ENCODE peak calls at places on chromosomes 12 and 14, in eight cellular contexts. One of them, this sample, is unnamed.

GRCh38 chr14:91315844-91316267 is 71.4 kb upstream of the GPR68 start:
- DNase-seq in heart left ventricle: peak
- DNase-seq in lung: no peak
- DNase-seq in CD8-positive, alpha-beta memory T cell: peak
- DNase-seq in IMR-90: no peak
- DNase-seq in BJ: no peak
- DNase-seq in bronchial epithelial cell: no peak
- DNase-seq in AG09309: no peak
- DNase-seq in this sample: no peak

GRCh38 chr12:89893972-89894706 is 185.5 kb upstream of the ATP2B1 start:
- DNase-seq in bronchial epithelial cell: peak
- DNase-seq in BJ: peak
- DNase-seq in lung: no peak
- DNase-seq in AG09309: peak
- DNase-seq in IMR-90: peak
- DNase-seq in CD8-positive, alpha-beta memory T cell: no peak
- DNase-seq in heart left ventricle: no peak
- DNase-seq in this sample: no peak

GRCh38 chr12:53066594-53066978 is 12.6 kb downstream of the SPRYD3 start:
- DNase-seq in heart left ventricle: no peak
- DNase-seq in bronchial epithelial cell: no peak
- DNase-seq in IMR-90: no peak
- DNase-seq in AG09309: no peak
- DNase-seq in CD8-positive, alpha-beta memory T cell: no peak
- DNase-seq in BJ: no peak
- DNase-seq in lung: no peak
- DNase-seq in this sample: no peak

GRCh38 chr12:108253540-108253939 is 85.6 kb downstream of the CMKLR1 start:
- DNase-seq in lung: no peak
- DNase-seq in AG09309: no peak
- DNase-seq in BJ: no peak
- DNase-seq in IMR-90: no peak
- DNase-seq in heart left ventricle: no peak
- DNase-seq in CD8-positive, alpha-beta memory T cell: no peak
- DNase-seq in bronchial epithelial cell: no peak
- DNase-seq in this sample: no peak

GRCh38 chr14:56175773-56176172 is 57.6 kb downstream of the PELI2 start:
- DNase-seq in bronchial epithelial cell: no peak
- DNase-seq in AG09309: no peak
- DNase-seq in IMR-90: no peak
- DNase-seq in heart left ventricle: no peak
- DNase-seq in BJ: no peak
- DNase-seq in lung: no peak
- DNase-seq in CD8-positive, alpha-beta memory T cell: no peak
- DNase-seq in this sample: no peak

GRCh38 chr12:65339161-65339560 is 60.7 kb downstream of the MSRB3 start:
- DNase-seq in bronchial epithelial cell: no peak
- DNase-seq in AG09309: no peak
- DNase-seq in CD8-positive, alpha-beta memory T cell: no peak
- DNase-seq in heart left ventricle: no peak
- DNase-seq in lung: no peak
- DNase-seq in BJ: no peak
- DNase-seq in IMR-90: no peak
- DNase-seq in this sample: no peak

GRCh38 chr12:84594157-84594556 is 318.4 kb downstream of the SLC6A15 start:
- DNase-seq in BJ: no peak
- DNase-seq in bronchial epithelial cell: no peak
- DNase-seq in heart left ventricle: no peak
- DNase-seq in AG09309: no peak
- DNase-seq in CD8-positive, alpha-beta memory T cell: no peak
- DNase-seq in IMR-90: no peak
- DNase-seq in lung: no peak
- DNase-seq in this sample: no peak

GRCh38 chr14:99647407-99647806 is 2.5 kb downstream of the HHIPL1 start:
- DNase-seq in lung: no peak
- DNase-seq in AG09309: no peak
- DNase-seq in BJ: no peak
- DNase-seq in CD8-positive, alpha-beta memory T cell: no peak
- DNase-seq in heart left ventricle: no peak
- DNase-seq in IMR-90: peak
- DNase-seq in bronchial epithelial cell: no peak
- DNase-seq in this sample: no peak

GRCh38 chr12:115646210-115646609 is 631.3 kb downstream of the MED13L start:
- DNase-seq in heart left ventricle: no peak
- DNase-seq in IMR-90: no peak
- DNase-seq in bronchial epithelial cell: no peak
- DNase-seq in BJ: no peak
- DNase-seq in CD8-positive, alpha-beta memory T cell: no peak
- DNase-seq in AG09309: no peak
- DNase-seq in lung: no peak
- DNase-seq in this sample: no peak

GRCh38 chr12:120640840-120641833 is 711 bp downstream of the CABP1 start:
- DNase-seq in bronchial epithelial cell: peak
- DNase-seq in AG09309: no peak
- DNase-seq in BJ: no peak
- DNase-seq in lung: peak
- DNase-seq in heart left ventricle: peak
- DNase-seq in CD8-positive, alpha-beta memory T cell: peak
- DNase-seq in IMR-90: peak
- DNase-seq in this sample: no peak

GRCh38 chr12:2013527-2014223 is 9.4 kb upstream of the DCP1B start:
- DNase-seq in IMR-90: peak
- DNase-seq in CD8-positive, alpha-beta memory T cell: no peak
- DNase-seq in BJ: no peak
- DNase-seq in bronchial epithelial cell: no peak
- DNase-seq in lung: no peak
- DNase-seq in AG09309: no peak
- DNase-seq in heart left ventricle: peak
- DNase-seq in this sample: no peak

GRCh38 chr12:32681272-32681671 is 2.2 kb downstream of the DNM1L start:
- DNase-seq in heart left ventricle: no peak
- DNase-seq in bronchial epithelial cell: no peak
- DNase-seq in IMR-90: no peak
- DNase-seq in BJ: no peak
- DNase-seq in AG09309: no peak
- DNase-seq in CD8-positive, alpha-beta memory T cell: no peak
- DNase-seq in lung: no peak
- DNase-seq in this sample: no peak
- H3K4me3 ChIP-seq in heart left ventricle: no peak
- H3K4me3 ChIP-seq in bronchial epithelial cell: no peak
- H3K4me3 ChIP-seq in IMR-90: no peak
- H3K4me3 ChIP-seq in BJ: no peak
- H3K4me3 ChIP-seq in AG09309: no peak
- H3K4me3 ChIP-seq in CD8-positive, alpha-beta memory T cell: no peak
- H3K4me3 ChIP-seq in lung: no peak
- H3K4me3 ChIP-seq in this sample: no peak

GRCh38 chr14:68950111-68950510 is 29.0 kb downstream of the ACTN1 start:
- DNase-seq in lung: no peak
- DNase-seq in heart left ventricle: peak
- DNase-seq in AG09309: no peak
- DNase-seq in IMR-90: peak
- DNase-seq in BJ: no peak
- DNase-seq in bronchial epithelial cell: peak
- DNase-seq in CD8-positive, alpha-beta memory T cell: no peak
- DNase-seq in this sample: peak

GRCh38 chr14:68952544-68953535 is 26.3 kb downstream of the ACTN1 start:
- DNase-seq in heart left ventricle: peak
- DNase-seq in BJ: peak
- DNase-seq in CD8-positive, alpha-beta memory T cell: no peak
- DNase-seq in lung: no peak
- DNase-seq in bronchial epithelial cell: no peak
- DNase-seq in AG09309: no peak
- DNase-seq in IMR-90: peak
- DNase-seq in this sample: peak

GRCh38 chr14:68951051-68951797 is 27.9 kb downstream of the ACTN1 start:
- DNase-seq in CD8-positive, alpha-beta memory T cell: no peak
- DNase-seq in heart left ventricle: peak
- DNase-seq in IMR-90: peak
- DNase-seq in bronchial epithelial cell: peak
- DNase-seq in lung: peak
- DNase-seq in AG09309: peak
- DNase-seq in BJ: peak
- DNase-seq in this sample: peak

GRCh38 chr14:68949236-68949965 is 29.7 kb downstream of the ACTN1 start:
- DNase-seq in lung: no peak
- DNase-seq in CD8-positive, alpha-beta memory T cell: no peak
- DNase-seq in IMR-90: no peak
- DNase-seq in bronchial epithelial cell: peak
- DNase-seq in BJ: no peak
- DNase-seq in heart left ventricle: peak
- DNase-seq in AG09309: no peak
- DNase-seq in this sample: no peak

GRCh38 chr14:68951800-68952540 is 27.1 kb downstream of the ACTN1 start:
- DNase-seq in BJ: no peak
- DNase-seq in IMR-90: no peak
- DNase-seq in lung: no peak
- DNase-seq in AG09309: no peak
- DNase-seq in CD8-positive, alpha-beta memory T cell: no peak
- DNase-seq in bronchial epithelial cell: peak
- DNase-seq in heart left ventricle: peak
- DNase-seq in this sample: no peak
- H3K4me3 ChIP-seq in BJ: no peak
- H3K4me3 ChIP-seq in IMR-90: no peak
- H3K4me3 ChIP-seq in lung: no peak
- H3K4me3 ChIP-seq in AG09309: no peak
- H3K4me3 ChIP-seq in CD8-positive, alpha-beta memory T cell: no peak
- H3K4me3 ChIP-seq in bronchial epithelial cell: no peak
- H3K4me3 ChIP-seq in heart left ventricle: peak
- H3K4me3 ChIP-seq in this sample: no peak

DNA sequence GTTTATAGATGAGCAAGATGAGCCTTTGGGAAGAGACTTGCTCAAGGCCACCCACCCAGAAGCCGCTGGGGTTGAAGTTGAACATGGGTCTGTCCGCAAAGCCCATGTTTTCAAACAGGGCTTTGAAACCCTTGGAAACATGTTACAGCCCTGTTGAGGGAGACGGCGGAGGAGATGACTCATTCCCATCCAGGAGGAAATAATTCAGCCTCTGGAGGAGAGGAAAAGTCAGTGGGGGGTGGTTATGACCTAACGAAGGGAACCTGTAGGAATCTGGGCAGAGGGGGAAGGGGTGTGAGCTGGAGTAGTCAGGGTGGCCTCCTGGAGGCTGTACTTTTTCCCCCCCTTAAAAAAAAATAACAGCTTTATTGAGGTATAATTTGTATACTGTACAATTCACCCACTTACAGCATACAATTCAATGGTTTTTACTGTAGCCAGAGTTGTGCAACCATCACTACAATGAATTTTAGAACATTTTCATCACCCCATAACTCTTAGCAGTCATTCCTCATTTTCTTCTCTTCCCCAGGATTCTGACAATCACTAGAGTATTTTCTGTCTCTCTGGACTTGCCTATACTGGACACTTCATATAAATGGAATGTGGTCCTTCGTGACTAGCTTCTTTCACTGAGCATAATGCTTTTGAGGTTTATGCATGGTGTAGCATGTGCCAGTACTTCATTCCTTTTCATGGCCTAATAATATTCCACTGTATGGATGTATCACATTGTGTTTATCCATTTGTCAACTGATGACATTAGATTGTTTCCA is 1.9 kb upstream of the RIN3 start:
- DNase-seq in lung: peak
- DNase-seq in BJ: peak
- DNase-seq in IMR-90: peak
- DNase-seq in bronchial epithelial cell: peak
- DNase-seq in heart left ventricle: no peak
- DNase-seq in AG09309: peak
- DNase-seq in CD8-positive, alpha-beta memory T cell: no peak
- DNase-seq in this sample: peak
- H3K4me3 ChIP-seq in lung: no peak
- H3K4me3 ChIP-seq in BJ: no peak
- H3K4me3 ChIP-seq in IMR-90: no peak
- H3K4me3 ChIP-seq in bronchial epithelial cell: no peak
- H3K4me3 ChIP-seq in heart left ventricle: no peak
- H3K4me3 ChIP-seq in AG09309: no peak
- H3K4me3 ChIP-seq in CD8-positive, alpha-beta memory T cell: no peak
- H3K4me3 ChIP-seq in this sample: no peak

GRCh38 chr14:104651876-104652260 is 37.5 kb upstream of the INF2 start:
- DNase-seq in CD8-positive, alpha-beta memory T cell: no peak
- DNase-seq in AG09309: no peak
- DNase-seq in IMR-90: no peak
- DNase-seq in lung: no peak
- DNase-seq in bronchial epithelial cell: no peak
- DNase-seq in BJ: no peak
- DNase-seq in heart left ventricle: no peak
- DNase-seq in this sample: no peak

GRCh38 chr14:104652386-104652785 is 37.0 kb upstream of the INF2 start:
- DNase-seq in heart left ventricle: no peak
- DNase-seq in BJ: no peak
- DNase-seq in bronchial epithelial cell: no peak
- DNase-seq in lung: no peak
- DNase-seq in CD8-positive, alpha-beta memory T cell: no peak
- DNase-seq in IMR-90: no peak
- DNase-seq in AG09309: no peak
- DNase-seq in this sample: no peak

GRCh38 chr14:104650981-104651875 is 38.2 kb upstream of the INF2 start:
- DNase-seq in heart left ventricle: no peak
- DNase-seq in BJ: no peak
- DNase-seq in CD8-positive, alpha-beta memory T cell: no peak
- DNase-seq in bronchial epithelial cell: no peak
- DNase-seq in lung: no peak
- DNase-seq in AG09309: no peak
- DNase-seq in IMR-90: no peak
- DNase-seq in this sample: no peak

GRCh38 chr14:104647467-104648063 is 41.9 kb upstream of the INF2 start:
- DNase-seq in BJ: no peak
- DNase-seq in CD8-positive, alpha-beta memory T cell: no peak
- DNase-seq in AG09309: no peak
- DNase-seq in IMR-90: no peak
- DNase-seq in bronchial epithelial cell: no peak
- DNase-seq in lung: no peak
- DNase-seq in heart left ventricle: no peak
- DNase-seq in this sample: no peak

DNA sequence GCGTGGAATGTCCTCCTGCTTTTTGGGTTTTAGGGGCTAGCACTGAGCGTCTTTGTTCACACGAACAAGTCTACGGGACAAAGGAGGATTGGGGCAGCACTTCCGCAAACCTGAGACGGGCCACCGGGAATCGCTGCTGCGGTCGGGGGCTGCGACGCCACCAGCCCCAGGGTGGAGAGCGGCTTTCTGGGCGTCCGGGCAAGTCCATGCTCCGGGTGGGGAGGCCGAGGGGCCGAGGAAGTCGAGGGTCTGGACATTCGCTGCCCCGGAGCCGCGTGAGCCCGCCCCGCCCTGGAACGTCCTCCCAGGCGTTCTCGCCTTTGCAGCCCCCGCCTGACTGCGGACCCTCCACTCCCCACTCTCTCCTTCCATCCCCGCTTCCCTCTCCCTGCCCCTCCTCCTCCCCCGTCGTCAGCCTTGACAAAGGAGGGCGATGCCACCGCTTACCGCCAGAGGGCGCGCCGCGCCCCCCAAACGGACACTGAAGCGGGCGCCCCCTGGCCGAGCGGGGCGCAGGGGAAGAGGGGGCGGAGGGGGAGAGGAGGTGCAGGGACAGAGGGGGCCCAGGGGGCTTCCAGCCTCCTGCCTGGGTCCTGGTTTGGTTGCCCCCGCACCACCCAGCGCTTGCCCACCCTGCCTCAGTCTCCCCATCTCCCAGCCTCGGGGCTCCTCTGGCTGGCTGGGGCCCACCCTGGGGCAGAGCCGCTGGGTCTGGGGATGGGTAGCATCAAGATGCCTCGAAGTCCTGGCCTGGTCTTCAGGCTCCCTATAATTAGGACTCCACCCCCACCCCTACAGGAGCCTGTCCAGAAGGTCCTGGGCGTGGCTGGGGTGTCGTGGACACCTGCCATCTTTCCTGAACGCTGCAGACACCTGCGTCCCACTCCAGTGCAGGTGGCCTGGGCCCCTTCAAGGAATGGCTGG is 39.1 kb upstream of the INF2 start:
- DNase-seq in bronchial epithelial cell: peak
- DNase-seq in IMR-90: peak
- DNase-seq in AG09309: no peak
- DNase-seq in heart left ventricle: peak
- DNase-seq in BJ: no peak
- DNase-seq in CD8-positive, alpha-beta memory T cell: peak
- DNase-seq in lung: peak
- DNase-seq in this sample: no peak
- H3K4me3 ChIP-seq in bronchial epithelial cell: peak
- H3K4me3 ChIP-seq in IMR-90: peak
- H3K4me3 ChIP-seq in AG09309: peak
- H3K4me3 ChIP-seq in heart left ventricle: peak
- H3K4me3 ChIP-seq in BJ: peak
- H3K4me3 ChIP-seq in CD8-positive, alpha-beta memory T cell: no peak
- H3K4me3 ChIP-seq in lung: no peak
- H3K4me3 ChIP-seq in this sample: peak